ENCODE peak calls at places on chromosomes 7 and 10, in four cellular contexts. Y is RWPE1, X is GM12864, S is AG04449. C is an unnamed sample.

GRCh38 chr7:138919912-138920311 is 61.3 kb downstream of the KIAA1549 start:
- DNase-seq in X (no peak), Y (no peak), S (no peak), C (no peak)

GRCh38 chr10:1747590-1748157 is 10.3 kb upstream of the ADARB2 start:
- DNase-seq in Y (no peak), S (no peak), X (no peak), C (no peak)

GRCh38 chr10:5927306-5927705 is 37.3 kb downstream of the FBH1 start:
- DNase-seq in Y (no peak), S (peak; percentile 61), X (no peak), C (no peak)

GRCh38 chr10:42836771-42837468 is 54.3 kb downstream of the BMS1 start:
- DNase-seq in Y (peak; percentile 8), X (no peak), S (no peak), C (peak; percentile 18)

GRCh38 chr7:50156746-50157145 is 63.7 kb upstream of the ZPBP start:
- DNase-seq in X (no peak), Y (no peak), S (no peak), C (no peak)

GRCh38 chr10:14478639-14479038 is 147.9 kb upstream of the FRMD4A start:
- DNase-seq in Y (peak; percentile 34), S (peak; percentile 40), X (no peak), C (peak; percentile 35)

GRCh38 chr7:126339813-126340212 is 912.9 kb downstream of the GRM8 start:
- DNase-seq in Y (no peak), S (no peak), X (no peak), C (no peak)

GRCh38 chr7:127532151-127532550 is 53.2 kb downstream of the GCC1 start:
- DNase-seq in X (no peak), Y (no peak), S (no peak), C (no peak)

GRCh38 chr7:24978837-24979469 is 1.0 kb downstream of the OSBPL3 start:
- DNase-seq in X (no peak), S (no peak), Y (no peak), C (no peak)

GRCh38 chr10:114239117-114239993 is at the start of gene VWA2:
- DNase-seq in X (no peak), S (no peak), Y (peak; percentile 43), C (peak; percentile 68)

GRCh38 chr10:112634096-112634830 is 187.2 kb downstream of the VTI1A start:
- DNase-seq in S (no peak), X (no peak), Y (peak; percentile 18), C (no peak)

GRCh38 chr7:70728873-70729552 is 402.9 kb upstream of the GALNT17 start:
- DNase-seq in Y (peak; percentile 25), X (no peak), S (no peak), C (no peak)

GRCh38 chr7:69395072-69395714 is 203.1 kb upstream of the AUTS2 start:
- DNase-seq in Y (no peak), X (no peak), S (peak; percentile 95), C (no peak)

GRCh38 chr10:102229810-102230263 is 3.7 kb downstream of the ELOVL3 start:
- DNase-seq in X (no peak), S (no peak), Y (peak; percentile 88), C (peak; percentile 92)

GRCh38 chr10:18343573-18343972 is 203.3 kb downstream of the CACNB2 start:
- DNase-seq in Y (no peak), X (no peak), S (no peak), C (no peak)

GRCh38 chr10:127123626-127124025 is 72.8 kb downstream of the INSYN2A start:
- DNase-seq in X (no peak), Y (no peak), S (no peak), C (no peak)

GRCh38 chr10:68553138-68553537 is 7.0 kb upstream of the TET1 start:
- DNase-seq in S (no peak), Y (no peak), X (no peak), C (no peak)

GRCh38 chr7:25725483-25725882 is 426.5 kb upstream of the NFE2L3 start:
- DNase-seq in Y (no peak), X (no peak), S (no peak), C (no peak)

GRCh38 chr10:83957168-83957750 is 182.1 kb upstream of the GHITM start:
- DNase-seq in X (no peak), Y (no peak), S (no peak), C (no peak)

GRCh38 chr7:113026941-113027340 is 59.7 kb downstream of the GPR85 start:
- DNase-seq in Y (no peak), X (no peak), S (no peak), C (no peak)

GRCh38 chr7:105096306-105096705 is 82.3 kb downstream of the KMT2E start:
- DNase-seq in X (no peak), Y (no peak), S (no peak), C (no peak)

GRCh38 chr10:86364551-86365345 is 1.8 kb downstream of the GRID1 start:
- DNase-seq in S (no peak), Y (no peak), X (no peak), C (no peak)

GRCh38 chr10:50527438-50528043 is 96.2 kb downstream of the SGMS1 start:
- DNase-seq in X (no peak), S (no peak), Y (no peak), C (peak; percentile 24)

GRCh38 chr7:44062180-44062902 is 3.0 kb downstream of the PGAM2 start:
- DNase-seq in S (no peak), Y (no peak), X (no peak), C (peak; percentile 1)

GRCh38 chr10:102274062-102274461 is 28.7 kb downstream of the GBF1 start:
- DNase-seq in X (no peak), Y (no peak), S (no peak), C (no peak)

GRCh38 chr10:102283890-102284289 is 38.6 kb downstream of the GBF1 start:
- DNase-seq in Y (no peak), S (no peak), X (no peak), C (no peak)

GRCh38 chr7:71982847-71983246 is 429.3 kb downstream of the CALN1 start:
- DNase-seq in X (no peak), S (no peak), Y (no peak), C (no peak)

GRCh38 chr7:81245353-81245752 is 326.5 kb upstream of the SEMA3C start:
- DNase-seq in Y (no peak), X (no peak), S (no peak), C (no peak)

GRCh38 chr7:81248420-81248819 is 329.6 kb upstream of the SEMA3C start:
- DNase-seq in Y (no peak), S (no peak), X (no peak), C (no peak)

GRCh38 chr7:81244213-81244612 is 325.4 kb upstream of the SEMA3C start:
- DNase-seq in X (no peak), Y (peak; percentile 20), S (no peak), C (no peak)
- TF ChIP-seq CTCF in X (no peak), Y (no peak), S (no peak), C (no peak)

DNA sequence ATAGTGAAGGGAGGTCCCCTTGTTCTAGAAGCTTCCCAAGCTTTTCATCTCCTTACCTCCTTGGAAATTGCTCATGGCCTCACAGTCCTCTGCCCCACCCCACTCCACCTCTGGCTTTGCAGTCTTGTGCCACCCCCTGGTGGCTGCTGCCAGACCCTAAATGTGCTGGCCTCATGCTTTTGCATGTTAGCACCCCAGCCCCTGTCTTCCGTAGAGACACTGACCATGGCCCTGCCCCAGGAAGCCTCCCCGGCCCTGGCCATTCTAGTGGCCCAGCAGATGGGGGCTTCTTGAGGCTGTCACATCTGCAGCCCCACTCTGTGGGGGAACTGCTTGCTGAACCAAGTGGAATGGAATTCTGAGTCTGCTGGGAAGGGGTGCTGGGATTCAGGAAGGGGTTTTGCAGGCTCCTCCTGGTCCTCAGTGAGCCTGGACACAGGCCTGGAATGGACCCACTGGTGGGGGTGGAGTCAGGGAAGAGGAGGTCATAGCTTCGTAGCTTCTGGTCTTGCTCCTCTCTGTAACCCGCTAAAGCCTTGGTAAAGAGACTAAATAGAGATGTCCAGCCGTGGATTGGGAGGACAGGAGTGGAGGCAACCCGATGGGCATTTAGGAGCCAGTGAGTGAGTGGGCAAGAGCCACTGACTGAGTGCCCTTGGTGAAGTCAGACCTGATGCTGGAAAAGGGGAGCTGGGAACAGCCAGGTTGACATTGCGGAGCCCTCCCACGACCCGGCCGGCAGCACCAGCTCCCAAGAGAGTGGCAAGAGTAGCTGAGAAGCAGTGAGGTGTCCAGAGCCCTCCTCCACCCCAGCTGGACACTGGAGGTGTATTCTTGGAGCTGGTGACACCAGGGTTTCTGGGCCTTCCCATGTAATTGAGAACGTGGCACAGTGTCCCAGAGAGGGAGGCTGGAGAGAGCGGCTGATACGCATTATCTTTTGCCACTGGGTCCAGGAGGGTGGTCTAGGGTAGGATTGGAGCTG is 20.9 kb downstream of the RAMP3 start:
- DNase-seq in X (no peak), S (no peak), Y (no peak), C (peak; percentile 26)
- TF ChIP-seq CTCF in X (peak; percentile 29), S (no peak), Y (no peak), C (no peak)

GRCh38 chr7:95357623-95358022 is 33.3 kb upstream of the PON1 start:
- DNase-seq in Y (no peak), X (no peak), S (no peak), C (no peak)
- TF ChIP-seq CTCF in Y (no peak), X (no peak), S (no peak), C (no peak)

DNA sequence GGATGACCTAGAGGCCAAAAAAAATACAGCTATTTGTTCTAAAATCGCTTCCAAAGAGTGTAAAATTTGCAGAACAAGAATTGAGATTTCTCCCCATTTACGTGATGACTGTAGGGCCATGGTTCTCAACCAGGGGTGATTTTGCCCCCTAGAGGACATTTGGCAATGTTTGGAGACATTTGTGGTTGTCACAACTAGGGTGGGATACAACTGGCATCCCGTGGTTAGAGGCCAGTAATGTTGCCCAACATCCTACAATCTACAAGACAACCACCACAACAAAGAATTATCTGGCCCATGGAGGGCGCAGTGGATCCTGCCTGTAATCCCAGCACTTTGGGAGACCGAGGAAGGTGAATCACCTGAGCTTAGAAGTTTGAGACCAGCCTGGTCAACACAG is 22.8 kb upstream of the MALSU1 start:
- DNase-seq in S (no peak), X (no peak), Y (no peak), C (peak; percentile 17)
- TF ChIP-seq CTCF in S (no peak), X (peak; percentile 57), Y (no peak), C (peak; percentile 22)

GRCh38 chr7:124077546-124077945 is 44.7 kb upstream of the TMEM229A start:
- DNase-seq in S (no peak), Y (no peak), X (no peak), C (no peak)
- TF ChIP-seq CTCF in S (no peak), Y (no peak), X (no peak), C (no peak)

GRCh38 chr7:122886357-122887081 is at the start of gene CADPS2:
- DNase-seq in Y (peak; percentile 73), X (peak; percentile 36), S (no peak), C (peak; percentile 19)
- TF ChIP-seq CTCF in Y (no peak), X (no peak), S (peak; percentile 22), C (no peak)

DNA sequence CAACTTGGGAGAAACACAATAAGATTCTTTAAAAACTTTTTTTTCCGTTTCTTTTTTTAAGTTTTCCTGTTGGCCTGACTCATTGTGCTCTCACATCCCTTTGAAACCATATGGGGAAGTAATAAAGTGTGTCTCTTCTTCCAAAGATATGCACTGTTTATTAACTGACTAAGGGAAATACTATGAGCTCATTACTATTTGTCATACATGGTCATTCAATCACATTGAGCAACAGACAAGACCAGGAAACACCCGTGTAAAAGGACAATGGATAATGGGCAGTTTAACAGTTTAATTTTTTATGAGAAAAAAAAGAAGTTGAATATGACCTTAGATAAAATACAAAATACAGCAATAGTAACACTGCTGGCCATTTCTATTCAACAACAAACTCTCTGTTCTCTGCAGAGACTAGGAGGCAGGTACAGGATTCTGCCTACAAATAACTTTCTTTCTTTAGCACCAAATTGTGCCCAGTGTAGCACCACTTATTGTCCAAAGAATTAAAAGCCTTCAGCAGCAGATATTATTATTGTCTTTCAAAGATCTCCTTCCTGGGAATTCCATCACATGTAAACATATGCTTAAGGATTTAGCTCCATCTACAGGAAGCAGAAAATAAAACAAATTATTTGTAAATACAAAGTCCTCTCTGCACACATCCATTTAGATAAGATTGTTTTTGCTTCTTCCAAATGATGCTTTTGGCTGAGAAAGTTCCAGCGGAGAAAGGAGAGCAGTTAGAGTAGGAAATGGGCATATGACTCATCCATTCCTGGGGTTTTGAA is 55.0 kb upstream of the AKR1E2 start:
- DNase-seq in S (peak; percentile 75), X (no peak), Y (peak; percentile 84), C (no peak)
- TF ChIP-seq CTCF in S (no peak), X (peak; percentile 3), Y (peak; percentile 42), C (no peak)